ENCODE peak calls at places on chromosome 6, in ten cellular contexts. W is neural crest cell; R is NCI-H345; H is C1 segment of cervical spinal cord; S is activated CD4-positive, alpha-beta T cell treated with anti-CD3 and anti-CD28 coated beads, Interleukin-2, amount 50 U/mL, for 48 hours; B is DMS53; Z is T-helper 9 cell; Q is body of pancreas; T is activated CD8-positive, alpha-beta memory T cell treated with anti-CD3 and anti-CD28 coated beads for 24 hours; V is Ammon's horn. L is an unnamed sample.

GRCh38 chr6:170032706-170033309 is 258.1 kb downstream of the DLL1 start:
- DNase-seq in W (no peak), R (no peak), H (no peak), S (no peak), B (no peak), Z (no peak), Q (peak; percentile 3), T (no peak), V (no peak), L (no peak)

GRCh38 chr6:4128072-4128471 is 7.3 kb downstream of the ECI2 start:
- DNase-seq in W (no peak), R (no peak), H (no peak), S (no peak), B (no peak), Z (no peak), Q (no peak), T (no peak), V (no peak), L (no peak)

GRCh38 chr6:148612043-148612442 is 134.8 kb upstream of the UST start:
- DNase-seq in W (no peak), R (no peak), H (no peak), S (no peak), B (no peak), Z (no peak), Q (no peak), T (no peak), V (no peak), L (no peak)

GRCh38 chr6:82875573-82876185 is 190.0 kb downstream of the UBE3D start:
- DNase-seq in W (no peak), R (no peak), H (no peak), S (no peak), B (peak; percentile 80), Z (no peak), Q (no peak), T (no peak), V (no peak), L (no peak)

GRCh38 chr6:19399406-19399805 is 437.8 kb upstream of the ID4 start:
- DNase-seq in W (no peak), R (peak; percentile 34), H (no peak), S (no peak), B (no peak), Z (no peak), Q (no peak), T (no peak), V (peak; percentile 81), L (no peak)

GRCh38 chr6:25556516-25556915 is 95.5 kb upstream of the SCGN start:
- DNase-seq in W (peak; percentile 90), R (peak; percentile 71), H (peak; percentile 35), S (peak; percentile 88), B (peak; percentile 83), Z (peak; percentile 80), Q (peak; percentile 78), T (peak; percentile 90), V (peak; percentile 88), L (peak; percentile 81)

GRCh38 chr6:125314019-125314581 is 12.3 kb upstream of the HDDC2 start:
- DNase-seq in W (peak; percentile 61), R (peak; percentile 73), H (peak; percentile 66), S (peak; percentile 52), B (peak; percentile 80), Z (peak; percentile 10), Q (peak; percentile 57), T (peak; percentile 63), V (peak; percentile 84), L (peak; percentile 46)

GRCh38 chr6:107866606-107867301 is 42.6 kb upstream of the SCML4 start:
- DNase-seq in W (peak; percentile 21), R (peak; percentile 37), H (peak; percentile 8), S (no peak), B (peak; percentile 52), Z (no peak), Q (no peak), T (no peak), V (peak; percentile 46), L (no peak)

GRCh38 chr6:38524436-38525145 is 115.1 kb downstream of the BTBD9 start:
- DNase-seq in W (no peak), R (no peak), H (no peak), S (no peak), B (no peak), Z (no peak), Q (no peak), T (no peak), V (no peak), L (no peak)

GRCh38 chr6:147441751-147442150 is 66.7 kb upstream of the SAMD5 start:
- DNase-seq in W (no peak), R (no peak), H (no peak), S (no peak), B (no peak), Z (no peak), Q (no peak), T (no peak), V (no peak), L (no peak)

GRCh38 chr6:17506531-17506930 is 93.6 kb upstream of the FAM8A1 start:
- DNase-seq in W (no peak), R (no peak), H (no peak), S (no peak), B (no peak), Z (no peak), Q (no peak), T (no peak), V (no peak), L (no peak)

GRCh38 chr6:168130683-168131371 is 51.8 kb upstream of the FRMD1 start:
- DNase-seq in W (no peak), R (no peak), H (no peak), S (no peak), B (no peak), Z (no peak), Q (no peak), T (peak; percentile 45), V (no peak), L (no peak)

GRCh38 chr6:124960757-124961467 is 1.3 kb upstream of the RNF217 start:
- DNase-seq in W (no peak), R (no peak), H (no peak), S (no peak), B (no peak), Z (no peak), Q (no peak), T (no peak), V (no peak), L (no peak)

GRCh38 chr6:150208606-150209352 is 65.9 kb downstream of the PPP1R14C start:
- DNase-seq in W (no peak), R (peak; percentile 78), H (no peak), S (no peak), B (peak; percentile 78), Z (no peak), Q (no peak), T (no peak), V (no peak), L (no peak)

GRCh38 chr6:45881705-45882435 is 133.8 kb downstream of the CLIC5 start:
- DNase-seq in W (no peak), R (no peak), H (no peak), S (no peak), B (no peak), Z (no peak), Q (no peak), T (no peak), V (no peak), L (no peak)

GRCh38 chr6:17268114-17268513 is 13.0 kb upstream of the RBM24 start:
- DNase-seq in W (no peak), R (no peak), H (no peak), S (no peak), B (peak; percentile 15), Z (no peak), Q (no peak), T (no peak), V (no peak), L (no peak)

GRCh38 chr6:13189710-13190109 is 138.6 kb downstream of the TBC1D7 start:
- DNase-seq in W (no peak), R (no peak), H (no peak), S (no peak), B (no peak), Z (no peak), Q (no peak), T (no peak), V (no peak), L (no peak)